ENCODE peak calls at places on chromosome 21, in seven cellular contexts. X, H, F, C, N, U and Q are unnamed samples.

GRCh38 chr21:35573472-35574389 is 486.6 kb downstream of the SETD4 start:
- DNase-seq in C (peak; percentile 56), X (no peak), F (no peak), H (no peak), U (no peak), N (peak; percentile 53), Q (no peak)

GRCh38 chr21:39196838-39197237 is 13.6 kb upstream of the PSMG1 start:
- DNase-seq in X (no peak), U (no peak), H (no peak), F (no peak), N (no peak), C (no peak), Q (no peak)

GRCh38 chr21:34836103-34836932 is 167.5 kb downstream of the CLIC6 start:
- DNase-seq in N (peak; percentile 100), X (no peak), U (peak; percentile 96), C (peak; percentile 99), H (peak; percentile 90), F (peak; percentile 82), Q (peak; percentile 99)

GRCh38 chr21:46194374-46195334 is 10.4 kb upstream of the SPATC1L start:
- DNase-seq in U (no peak), N (no peak), F (peak; percentile 58), C (no peak), X (no peak), H (peak; percentile 54), Q (no peak)

GRCh38 chr21:22791376-22791775 is 1793.2 kb downstream of the NCAM2 start:
- DNase-seq in U (no peak), F (no peak), H (no peak), X (no peak), C (no peak), N (no peak), Q (no peak)

GRCh38 chr21:35585878-35586277 is 474.4 kb downstream of the SETD4 start:
- DNase-seq in N (no peak), H (no peak), X (no peak), U (no peak), C (no peak), F (no peak), Q (no peak)

GRCh38 chr21:46478910-46479309 is 20.2 kb downstream of the DIP2A start:
- DNase-seq in U (no peak), X (no peak), H (no peak), F (no peak), C (no peak), N (no peak), Q (no peak)

GRCh38 chr21:29376556-29376955 is 77.8 kb downstream of the BACH1 start:
- DNase-seq in F (no peak), C (peak; percentile 37), H (no peak), U (peak; percentile 6), N (peak; percentile 43), X (peak; percentile 80), Q (no peak)

GRCh38 chr21:29130234-29130993 is at the start of gene MAP3K7CL:
- DNase-seq in F (peak; percentile 87), H (peak; percentile 82), U (peak; percentile 77), N (peak; percentile 100), X (no peak), C (peak; percentile 97), Q (peak; percentile 76)

GRCh38 chr21:26887241-26887640 is 42.0 kb upstream of the ADAMTS1 start:
- DNase-seq in F (no peak), N (peak; percentile 8), H (no peak), U (no peak), X (no peak), C (peak; percentile 13), Q (peak; percentile 10)

GRCh38 chr21:45981154-45981606 is 390 bp upstream of the COL6A1 start:
- DNase-seq in X (peak; percentile 85), N (peak; percentile 86), F (peak; percentile 95), H (peak; percentile 94), U (peak; percentile 63), C (peak; percentile 93), Q (peak; percentile 43)

GRCh38 chr21:41777934-41778815 is 11.3 kb upstream of the RIPK4 start:
- DNase-seq in N (peak; percentile 21), C (peak; percentile 91), H (peak; percentile 96), F (peak; percentile 94), U (peak; percentile 65), X (peak; percentile 97), Q (peak; percentile 59)

GRCh38 chr21:35984654-35985366 is 75.5 kb downstream of the SETD4 start:
- DNase-seq in U (no peak), H (no peak), X (peak; percentile 45), C (no peak), F (no peak), N (no peak), Q (no peak)

GRCh38 chr21:27759091-27759659 is 792.3 kb upstream of the ADAMTS5 start:
- DNase-seq in U (no peak), X (peak; percentile 54), F (no peak), N (no peak), C (no peak), H (no peak), Q (no peak)

GRCh38 chr21:35020446-35020845 is 28.7 kb downstream of the RUNX1 start:
- DNase-seq in N (no peak), F (no peak), U (no peak), X (no peak), C (no peak), H (no peak), Q (no peak)

GRCh38 chr21:46295996-46296752 is 10.0 kb downstream of the YBEY start:
- DNase-seq in N (peak; percentile 94), X (peak; percentile 59), C (peak; percentile 86), H (peak; percentile 91), F (peak; percentile 93), U (peak; percentile 95), Q (no peak)

GRCh38 chr21:35974801-35975200 is 85.5 kb downstream of the SETD4 start:
- DNase-seq in X (no peak), C (peak; percentile 18), U (no peak), F (no peak), H (no peak), N (peak; percentile 59), Q (no peak)

GRCh38 chr21:27693376-27693775 is 726.5 kb upstream of the ADAMTS5 start:
- DNase-seq in X (no peak), F (no peak), U (no peak), C (peak; percentile 49), N (peak; percentile 76), H (no peak), Q (no peak)

GRCh38 chr21:26840206-26840605 is 5.0 kb downstream of the ADAMTS1 start:
- DNase-seq in N (no peak), U (no peak), X (no peak), F (no peak), H (no peak), C (no peak), Q (no peak)

GRCh38 chr21:29581393-29581792 is 282.7 kb downstream of the BACH1 start:
- DNase-seq in H (no peak), N (no peak), U (no peak), C (no peak), F (no peak), X (no peak), Q (no peak)

GRCh38 chr21:35648512-35648911 is 411.8 kb downstream of the SETD4 start:
- DNase-seq in N (no peak), H (no peak), X (no peak), C (no peak), F (no peak), U (no peak), Q (no peak)

GRCh38 chr21:33771976-33772375 is 129.7 kb downstream of the ITSN1 start:
- DNase-seq in U (no peak), N (no peak), H (no peak), C (no peak), X (no peak), F (no peak), Q (no peak)
- TF ChIP-seq CTCF in U (no peak), N (no peak), H (no peak), C (no peak), X (no peak), F (no peak), Q (no peak)

GRCh38 chr21:42837421-42838211 is 41.7 kb downstream of the WDR4 start:
- DNase-seq in H (no peak), F (peak; percentile 64), U (no peak), N (no peak), X (peak; percentile 52), C (no peak), Q (no peak)
- H3K4me3 ChIP-seq in H (no peak overlapping the region), F (no peak overlapping the region), U (no peak overlapping the region), N (no peak overlapping the region), X (no peak overlapping the region), C (no peak overlapping the region), Q (no peak overlapping the region)

GRCh38 chr21:31926498-31926897 is 53.7 kb downstream of the HUNK start:
- DNase-seq in H (no peak), N (no peak), C (no peak), X (no peak), F (no peak), U (no peak), Q (no peak)

GRCh38 chr21:31930001-31930400 is 57.2 kb downstream of the HUNK start:
- DNase-seq in X (no peak), N (no peak), F (no peak), U (no peak), C (no peak), H (no peak), Q (no peak)

GRCh38 chr21:31929548-31929947 is 56.7 kb downstream of the HUNK start:
- DNase-seq in H (no peak), N (no peak), F (no peak), U (no peak), X (no peak), C (no peak), Q (no peak)

GRCh38 chr21:31924548-31924947 is 51.7 kb downstream of the HUNK start:
- DNase-seq in N (no peak), X (no peak), H (no peak), U (no peak), C (no peak), F (no peak), Q (no peak)

DNA sequence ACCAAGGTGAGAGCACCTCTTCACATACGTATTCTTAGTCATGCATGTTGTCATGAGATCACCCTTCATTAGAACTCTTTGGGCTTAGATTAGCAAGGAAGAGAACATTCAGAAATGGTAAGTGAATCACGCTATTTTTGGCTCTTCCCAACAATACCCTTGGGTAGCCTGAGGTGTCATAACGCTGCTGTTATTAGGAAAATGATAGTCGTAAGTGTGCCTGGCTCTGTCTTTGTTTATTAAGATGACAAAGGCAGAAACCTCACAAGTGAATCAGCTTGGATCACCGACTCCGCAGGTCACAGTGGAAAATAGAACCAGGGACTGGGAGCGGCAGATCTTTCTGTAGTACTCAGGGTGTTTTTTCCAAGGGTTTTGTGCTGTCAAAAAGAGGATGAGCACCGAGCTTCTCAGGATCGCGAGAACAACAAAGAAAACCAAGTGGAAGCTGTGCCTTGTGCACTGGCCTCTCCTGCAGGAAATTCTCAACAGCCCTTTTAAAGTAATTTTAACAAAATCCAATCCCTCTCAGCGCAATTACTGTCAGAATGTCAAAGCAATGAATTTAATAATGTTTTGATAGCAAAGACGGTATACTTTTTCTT is 55.2 kb downstream of the HUNK start:
- DNase-seq in N (no peak), H (no peak), U (no peak), F (no peak), X (no peak), C (no peak), Q (no peak)
- TF ChIP-seq CTCF in N (no peak), H (no peak), U (no peak), F (no peak), X (no peak), C (no peak), Q (no peak)

GRCh38 chr21:44972821-44973220 is 33.0 kb downstream of the SLX9 start:
- DNase-seq in F (no peak), C (no peak), X (no peak), H (peak; percentile 88), N (peak; percentile 12), U (no peak), Q (no peak)
- H3K4me3 ChIP-seq in F (no peak overlapping the region), C (no peak overlapping the region), X (no peak overlapping the region), H (peak overlapping the region; percentile 18), N (no peak overlapping the region), U (no peak overlapping the region), Q (no peak overlapping the region)